ENCODE peak calls at places on chromosomes 6 and 20, in four cellular contexts. Y is activated CD8-positive, alpha-beta memory T cell treated with anti-CD3 and anti-CD28 coated beads for 24 hours; O is DMS153; N is hypothalamus. Z is an unnamed sample.

GRCh38 chr6:10429638-10430427 is 15.0 kb upstream of the TFAP2A start:
- DNase-seq in Y (no peak), O (peak), N (no peak), Z (peak)

GRCh38 chr20:10090588-10091166 is 55.9 kb downstream of the ANKEF1 start:
- DNase-seq in Y (no peak), O (peak), N (no peak), Z (no peak)

GRCh38 chr20:48186915-48187314 is 401.6 kb upstream of the SULF2 start:
- DNase-seq in Y (no peak), O (no peak), N (no peak), Z (no peak)

GRCh38 chr20:62142252-62143117 is 709 bp downstream of the PSMA7 start:
- DNase-seq in Y (peak), O (no peak), N (no peak), Z (no peak)

GRCh38 chr6:44538841-44539240 is 151.3 kb downstream of the CDC5L start:
- DNase-seq in Y (peak), O (no peak), N (no peak), Z (peak)

GRCh38 chr20:51541189-51542032 is 1.1 kb downstream of the NFATC2 start:
- DNase-seq in Y (peak), O (peak), N (peak), Z (no peak)

GRCh38 chr20:49575551-49576060 is 7.7 kb upstream of the PTGIS start:
- DNase-seq in Y (peak), O (no peak), N (no peak), Z (no peak)

GRCh38 chr6:159753081-159753872 is 8.6 kb upstream of the ACAT2 start:
- DNase-seq in Y (no peak), O (no peak), N (no peak), Z (no peak)

GRCh38 chr20:17806739-17807441 is 107.1 kb downstream of the BANF2 start:
- DNase-seq in Y (no peak), O (no peak), N (no peak), Z (no peak)

GRCh38 chr6:3650959-3651697 is 100.4 kb downstream of the PXDC1 start:
- DNase-seq in Y (no peak), O (no peak), N (no peak), Z (no peak)

GRCh38 chr6:155483858-155484257 is 28.2 kb upstream of the NOX3 start:
- DNase-seq in Y (no peak), O (no peak), N (no peak), Z (no peak)

GRCh38 chr6:139595183-139595582 is 220.7 kb upstream of the CITED2 start:
- DNase-seq in Y (no peak), O (no peak), N (no peak), Z (no peak)

GRCh38 chr6:138830273-138830672 is 34.4 kb downstream of the ECT2L start:
- DNase-seq in Y (no peak), O (no peak), N (no peak), Z (no peak)

GRCh38 chr6:134663356-134663755 is 286.5 kb downstream of the ALDH8A1 start:
- DNase-seq in Y (no peak), O (no peak), N (no peak), Z (no peak)

GRCh38 chr6:129493396-129493902 is 216.5 kb downstream of the ARHGAP18 start:
- DNase-seq in Y (no peak), O (no peak), N (no peak), Z (no peak)

GRCh38 chr6:132797975-132798819 is at the start of gene SLC18B1:
- DNase-seq in Y (peak), O (peak), N (peak), Z (no peak)

GRCh38 chr6:52049252-52050050 is 38.0 kb downstream of the PKHD1 start:
- DNase-seq in Y (no peak), O (no peak), N (no peak), Z (no peak)

GRCh38 chr6:88870728-88871330 is 92.6 kb downstream of the RNGTT start:
- DNase-seq in Y (no peak), O (peak), N (no peak), Z (no peak)

GRCh38 chr6:144395835-144396234 is 110.7 kb downstream of the UTRN start:
- DNase-seq in Y (no peak), O (no peak), N (no peak), Z (no peak)

GRCh38 chr20:37756234-37756633 is 62.4 kb downstream of the CTNNBL1 start:
- DNase-seq in Y (no peak), O (no peak), N (no peak), Z (no peak)

GRCh38 chr6:150915156-150915555 is 49.7 kb downstream of the MTHFD1L start:
- DNase-seq in Y (no peak), O (no peak), N (no peak), Z (no peak)

GRCh38 chr20:21767739-21768223 is 62.3 kb downstream of the PAX1 start:
- DNase-seq in Y (no peak), O (no peak), N (no peak), Z (no peak)

GRCh38 chr20:62054451-62054953 is 11.2 kb downstream of the TAF4 start:
- DNase-seq in Y (no peak), O (no peak), N (no peak), Z (no peak)

GRCh38 chr6:44464527-44465310 is 77.2 kb downstream of the CDC5L start:
- DNase-seq in Y (no peak), O (no peak), N (no peak), Z (no peak)

GRCh38 chr6:25629202-25629584 is 22.8 kb upstream of the SCGN start:
- DNase-seq in Y (no peak), O (peak), N (no peak), Z (no peak)

GRCh38 chr6:14540276-14540675 is 422.7 kb downstream of the CD83 start:
- DNase-seq in Y (no peak), O (no peak), N (no peak), Z (no peak)

GRCh38 chr6:30507849-30508843 is 18.8 kb downstream of the HLA-E start:
- DNase-seq in Y (no peak), O (no peak), N (no peak), Z (no peak)

GRCh38 chr6:40996591-40997247 is 42.3 kb downstream of the UNC5CL start:
- DNase-seq in Y (no peak), O (peak), N (no peak), Z (no peak)

GRCh38 chr6:80523531-80523970 is 417.1 kb downstream of the BCKDHB start:
- DNase-seq in Y (no peak), O (peak), N (no peak), Z (no peak)

GRCh38 chr6:160238234-160238633 is 20.4 kb downstream of the SLC22A2 start:
- DNase-seq in Y (no peak), O (no peak), N (no peak), Z (no peak)

GRCh38 chr6:135267085-135267484 is 86.0 kb downstream of the MYB start:
- DNase-seq in Y (no peak), O (peak), N (no peak), Z (no peak)

GRCh38 chr6:166707045-166707444 is 80.0 kb upstream of the RPS6KA2 start:
- DNase-seq in Y (peak), O (peak), N (no peak), Z (peak)

GRCh38 chr6:111625511-111626331 is 20.0 kb upstream of the TRAF3IP2 start:
- DNase-seq in Y (peak), O (peak), N (peak), Z (no peak)

GRCh38 chr6:22173311-22173710 is 123.5 kb downstream of the PRL start:
- DNase-seq in Y (no peak), O (no peak), N (no peak), Z (no peak)

GRCh38 chr20:8858181-8858794 is 210.6 kb upstream of the PLCB4 start:
- DNase-seq in Y (no peak), O (no peak), N (no peak), Z (no peak)